ENCODE peak calls at places on chromosomes 12 and 14, in eight cellular contexts. J is cardiac fibroblast, E is LNCaP clone FGC, F is PC-9, O is HL-60, R is choroid plexus epithelial cell, G is fibroblast of mammary gland, U is MM.1S. I is an unnamed sample.

GRCh38 chr12:104578453-104578852 is 121.7 kb downstream of the CHST11 start:
- DNase-seq in F (no peak), O (no peak), J (peak; percentile 35), R (peak; percentile 66), E (no peak), U (no peak), G (peak; percentile 91), I (peak; percentile 96)

GRCh38 chr12:68865399-68866154 is 57.6 kb downstream of the MDM2 start:
- DNase-seq in O (no peak), E (no peak), F (no peak), G (peak; percentile 23), R (no peak), U (no peak), J (peak; percentile 13), I (no peak)

GRCh38 chr12:1915082-1915968 is 3.1 kb downstream of the CACNA2D4 start:
- DNase-seq in G (no peak), R (no peak), F (no peak), O (no peak), E (no peak), J (no peak), U (no peak), I (no peak)

GRCh38 chr12:6337958-6338406 is 3.9 kb downstream of the TNFRSF1A start:
- DNase-seq in F (no peak), J (peak; percentile 56), R (peak; percentile 55), E (no peak), G (peak; percentile 89), O (no peak), U (no peak), I (no peak)

GRCh38 chr14:104149617-104150141 is 11.3 kb downstream of the KIF26A start:
- DNase-seq in F (no peak), E (no peak), O (no peak), G (no peak), R (peak; percentile 96), U (no peak), J (peak; percentile 12), I (no peak)

GRCh38 chr14:104081951-104082464 is 3.5 kb upstream of the ASPG start:
- DNase-seq in R (no peak), U (no peak), F (no peak), E (no peak), G (no peak), O (no peak), J (no peak), I (no peak)

GRCh38 chr12:24742378-24742777 is 206.5 kb downstream of the BCAT1 start:
- DNase-seq in O (peak; percentile 14), R (no peak), F (no peak), E (no peak), U (no peak), J (no peak), G (no peak), I (no peak)

GRCh38 chr12:17060260-17060659 is 454.3 kb upstream of the LMO3 start:
- DNase-seq in O (no peak), J (no peak), U (no peak), E (no peak), F (peak; percentile 12), R (no peak), G (no peak), I (no peak)

GRCh38 chr14:50763386-50764007 is 67.5 kb downstream of the NIN start:
- DNase-seq in O (no peak), J (peak; percentile 41), U (no peak), R (peak; percentile 87), F (no peak), E (peak; percentile 96), G (peak; percentile 97), I (peak; percentile 83)

GRCh38 chr12:7092229-7092985 is at the start of gene C1R:
- DNase-seq in E (no peak), R (peak; percentile 88), F (peak; percentile 76), G (peak; percentile 92), O (no peak), J (peak; percentile 96), U (peak; percentile 59), I (peak; percentile 57)

GRCh38 chr14:104116544-104117340 is 21.6 kb upstream of the KIF26A start:
- DNase-seq in O (no peak), G (no peak), U (no peak), R (no peak), E (no peak), J (no peak), F (peak; percentile 86), I (no peak)

GRCh38 chr14:68690106-68690960 is 102.5 kb downstream of the ZFP36L1 start:
- DNase-seq in R (no peak), O (no peak), U (no peak), E (no peak), F (no peak), J (no peak), G (peak; percentile 51), I (no peak)
- H3K4me3 ChIP-seq in R (no peak overlapping the region), O (no peak overlapping the region), U (no peak overlapping the region), E (no peak overlapping the region), F (no peak overlapping the region), J (no peak overlapping the region), G (no peak overlapping the region), I (no peak overlapping the region)

GRCh38 chr12:46472144-46472705 is 99.7 kb upstream of the SLC38A2 start:
- DNase-seq in O (no peak), E (no peak), F (no peak), U (no peak), J (no peak), G (no peak), R (no peak), I (no peak)
- TF ChIP-seq CTCF in O (no peak), E (no peak), F (no peak), U (no peak), J (no peak), G (no peak), R (no peak), I (no peak)

GRCh38 chr12:93166891-93167307 is 210.8 kb upstream of the NUDT4 start:
- DNase-seq in J (no peak), O (no peak), F (no peak), E (no peak), R (no peak), U (no peak), G (no peak), I (no peak)
- H3K4me3 ChIP-seq in J (no peak overlapping the region), O (no peak overlapping the region), F (no peak overlapping the region), E (no peak overlapping the region), R (no peak overlapping the region), U (peak overlapping the region; percentile 35), G (no peak overlapping the region), I (no peak overlapping the region)

DNA sequence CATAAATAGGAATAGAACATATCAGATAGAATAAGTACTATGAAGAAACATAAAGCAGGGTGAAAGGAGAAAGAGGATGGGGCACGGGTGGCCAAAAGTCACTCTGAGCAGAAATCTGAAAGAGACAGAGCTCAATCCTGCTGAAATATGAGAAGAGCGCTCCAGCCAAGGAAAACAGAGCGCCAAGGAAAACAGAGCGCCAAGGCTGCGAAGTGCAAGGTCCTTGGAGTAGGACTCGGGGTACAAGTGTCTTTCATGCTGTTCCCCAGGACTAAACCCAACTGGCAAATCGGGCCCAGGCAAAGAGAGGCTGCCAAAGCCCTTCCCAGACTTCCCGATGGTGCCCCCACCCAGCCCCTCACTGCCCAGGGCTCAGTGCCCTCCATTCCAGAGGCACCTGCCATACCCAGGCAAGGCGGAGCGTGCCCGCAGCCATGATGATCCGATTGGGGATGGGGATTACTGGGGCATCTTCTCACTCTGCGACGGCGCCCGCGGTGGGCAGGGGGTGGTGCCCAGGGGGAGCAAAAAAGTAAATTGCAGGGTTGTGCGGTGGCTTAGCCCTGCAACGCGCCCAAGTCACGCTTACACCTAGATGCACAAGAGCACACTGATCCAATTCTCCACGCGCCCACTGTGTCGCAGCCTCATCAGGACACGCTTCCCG is 1.7 kb downstream of the LTBP2 start:
- DNase-seq in R (no peak), O (no peak), F (no peak), G (no peak), U (no peak), E (no peak), J (no peak), I (no peak)
- TF ChIP-seq CTCF in R (no peak), O (no peak), F (no peak), G (no peak), U (no peak), E (no peak), J (no peak), I (no peak)

GRCh38 chr12:53180270-53180930 is at the start of the genes CSAD and ZNF740:
- DNase-seq in F (peak; percentile 97), U (peak; percentile 98), J (peak; percentile 98), O (peak; percentile 95), G (peak; percentile 96), E (peak; percentile 87), R (peak; percentile 98), I (peak; percentile 95)

GRCh38 chr12:53182836-53183235 is 2.1 kb upstream of the CSAD start:
- DNase-seq in O (no peak), J (no peak), R (no peak), U (no peak), E (no peak), F (no peak), G (peak; percentile 9), I (no peak)

GRCh38 chr12:53180931-53181645 is 363 bp upstream of the CSAD start:
- DNase-seq in O (no peak), U (peak; percentile 80), G (peak; percentile 68), F (peak; percentile 80), J (peak; percentile 82), R (peak; percentile 80), E (peak; percentile 51), I (peak; percentile 41)

GRCh38 chr12:53179694-53180269 is 740 bp upstream of the ZNF740 start:
- DNase-seq in F (no peak), G (no peak), U (peak; percentile 55), R (no peak), E (no peak), J (no peak), O (no peak), I (no peak)

GRCh38 chr12:53181935-53182334 is 1.2 kb upstream of the CSAD start:
- DNase-seq in F (no peak), O (no peak), U (no peak), J (no peak), G (peak; percentile 11), R (no peak), E (no peak), I (no peak)
- H3K4me3 ChIP-seq in F (peak overlapping the region; percentile 61), O (peak overlapping the region; percentile 82), U (peak overlapping the region; percentile 68), J (peak overlapping the region; percentile 67), G (peak overlapping the region; percentile 69), R (peak overlapping the region; percentile 86), E (peak overlapping the region; percentile 72), I (peak overlapping the region; percentile 79)

I was measured in brain microvascular endothelial cell.